ENCODE peak calls at places on chromosomes 11 and 22, in four cellular contexts. S is A549, D is heart left ventricle, T is psoas muscle. N is an unnamed sample.

GRCh38 chr11:32006799-32007388 is 84.0 kb upstream of the RCN1 start:
- DNase-seq in S (peak; percentile 46), D (no peak), T (no peak), N (peak; percentile 26)

GRCh38 chr11:33640730-33641371 is 59.8 kb downstream of the C11orf91 start:
- DNase-seq in S (no peak), D (no peak), T (no peak), N (no peak)

GRCh38 chr11:16157327-16157726 is 199.0 kb downstream of the SOX6 start:
- DNase-seq in S (no peak), D (no peak), T (no peak), N (peak; percentile 22)

GRCh38 chr11:126433244-126433846 is 77.9 kb downstream of the ST3GAL4 start:
- DNase-seq in S (no peak), D (no peak), T (no peak), N (no peak)

GRCh38 chr11:14520902-14521151 is 641 bp upstream of the PSMA1 start:
- DNase-seq in S (no peak), D (no peak), T (no peak), N (no peak)

GRCh38 chr11:96303067-96303466 is 39.9 kb downstream of the MAML2 start:
- DNase-seq in S (peak; percentile 29), D (no peak), T (no peak), N (peak; percentile 71)

GRCh38 chr11:31958086-31958735 is 132.7 kb upstream of the RCN1 start:
- DNase-seq in S (peak; percentile 39), D (peak; percentile 60), T (peak; percentile 77), N (no peak)

GRCh38 chr11:20131744-20132666 is 28.3 kb downstream of the DBX1 start:
- DNase-seq in S (peak; percentile 70), D (peak; percentile 52), T (peak; percentile 60), N (peak; percentile 65)

GRCh38 chr11:120956710-120957500 is 67.0 kb upstream of the TBCEL start:
- DNase-seq in S (no peak), D (no peak), T (no peak), N (no peak)

GRCh38 chr11:118129475-118130196 is 23.0 kb downstream of the SCN4B start:
- DNase-seq in S (no peak), D (no peak), T (no peak), N (no peak)

GRCh38 chr22:37545703-37546435 is 14.4 kb upstream of the CDC42EP1 start:
- DNase-seq in S (peak; percentile 87), D (peak; percentile 94), T (peak; percentile 93), N (peak; percentile 77)

GRCh38 chr22:48146426-48146825 is 1384.0 kb downstream of the TBC1D22A start:
- DNase-seq in S (no peak), D (no peak), T (no peak), N (no peak)

GRCh38 chr22:42399315-42400271 is 32.6 kb downstream of the NFAM1 start:
- DNase-seq in S (no peak), D (peak; percentile 39), T (no peak), N (no peak)

GRCh38 chr11:94315664-94316063 is 11.3 kb downstream of the IZUMO1R start:
- DNase-seq in S (no peak), D (no peak), T (no peak), N (no peak)

GRCh38 chr11:104151404-104152204 is 12.3 kb downstream of the PDGFD start:
- DNase-seq in S (no peak), D (no peak), T (no peak), N (peak; percentile 6)

GRCh38 chr11:36010010-36010740 is 66.3 kb downstream of the LDLRAD3 start:
- DNase-seq in S (no peak), D (no peak), T (no peak), N (no peak)

GRCh38 chr22:17149073-17149815 is 9.8 kb downstream of the HDHD5 start:
- DNase-seq in S (no peak), D (no peak), T (no peak), N (no peak)

GRCh38 chr22:17777005-17777716 is 2.9 kb upstream of the BID start:
- DNase-seq in S (no peak), D (peak; percentile 56), T (peak; percentile 66), N (no peak)

GRCh38 chr11:120065176-120065575 is 72.7 kb downstream of the TRIM29 start:
- DNase-seq in S (no peak), D (no peak), T (no peak), N (no peak)

GRCh38 chr22:42324991-42325710 is 54.7 kb upstream of the TCF20 start:
- DNase-seq in S (no peak), D (no peak), T (no peak), N (no peak)

GRCh38 chr22:30318773-30319419 is 7.8 kb downstream of the TBC1D10A start:
- DNase-seq in S (no peak), D (no peak), T (no peak), N (no peak)

GRCh38 chr11:9651481-9651880 is 12.4 kb upstream of the SWAP70 start:
- DNase-seq in S (no peak), D (no peak), T (no peak), N (peak; percentile 54)

GRCh38 chr11:118785362-118785761 is 5.6 kb downstream of the DDX6 start:
- DNase-seq in S (no peak), D (no peak), T (no peak), N (no peak)

GRCh38 chr11:73856001-73856663 is 20.5 kb downstream of the COA4 start:
- DNase-seq in S (no peak), D (no peak), T (no peak), N (no peak)

GRCh38 chr22:37223965-37224551 is 11.8 kb upstream of the SSTR3 start:
- DNase-seq in S (no peak), D (no peak), T (no peak), N (no peak)

GRCh38 chr11:69696749-69697488 is 6.9 kb downstream of the FGF19 start:
- DNase-seq in S (no peak), D (no peak), T (no peak), N (no peak)

GRCh38 chr22:38448945-38449745 is 5.9 kb downstream of the KCNJ4 start:
- DNase-seq in S (no peak), D (peak; percentile 73), T (no peak), N (no peak)

GRCh38 chr11:60919320-60919719 is 4.9 kb upstream of the TMEM132A start:
- DNase-seq in S (no peak), D (no peak), T (no peak), N (no peak)

GRCh38 chr11:115425816-115426215 is 78.4 kb downstream of the CADM1 start:
- DNase-seq in S (no peak), D (no peak), T (no peak), N (no peak)

GRCh38 chr11:81245791-81246190 is 1487.9 kb downstream of the FAM181B start:
- DNase-seq in S (no peak), D (no peak), T (no peak), N (no peak)

GRCh38 chr11:69213964-69214363 is 58.2 kb downstream of the SMIM38 start:
- DNase-seq in S (no peak), D (no peak), T (no peak), N (no peak)

GRCh38 chr11:73141031-73141308 is 1.1 kb downstream of the FCHSD2 start:
- DNase-seq in S (peak; percentile 17), D (no peak), T (peak; percentile 65), N (no peak)

GRCh38 chr11:102802341-102802740 is 4.4 kb upstream of the MMP1 start:
- DNase-seq in S (no peak), D (no peak), T (no peak), N (peak; percentile 62)

GRCh38 chr22:50209893-50210292 is 9.1 kb downstream of the SELENOO start:
- DNase-seq in S (peak; percentile 52), D (no peak), T (peak; percentile 84), N (peak; percentile 27)

GRCh38 chr11:32353884-32354283 is 81.5 kb downstream of the WT1 start:
- DNase-seq in S (no peak), D (no peak), T (no peak), N (no peak)

GRCh38 chr11:124895471-124895971 is 2.1 kb downstream of the ROBO4 start:
- DNase-seq in S (no peak), D (no peak), T (no peak), N (no peak)

GRCh38 chr22:31451709-31452571 is 37.7 kb downstream of the EIF4ENIF1 start:
- DNase-seq in S (peak; percentile 52), D (no peak), T (no peak), N (no peak)

GRCh38 chr11:19075636-19076035 is 15.1 kb upstream of the MRGPRX2 start:
- DNase-seq in S (no peak), D (no peak), T (no peak), N (no peak)

GRCh38 chr22:48742556-48743343 is 1084.9 kb downstream of the BRD1 start:
- DNase-seq in S (no peak), D (no peak), T (no peak), N (no peak)

GRCh38 chr11:116911981-116912734 is 74.7 kb upstream of the APOA1 start:
- DNase-seq in S (no peak), D (no peak), T (no peak), N (no peak)
- H3K27ac ChIP-seq in S (no peak overlapping the region), D (no peak overlapping the region), T (no peak overlapping the region), N (no peak overlapping the region)

DNA sequence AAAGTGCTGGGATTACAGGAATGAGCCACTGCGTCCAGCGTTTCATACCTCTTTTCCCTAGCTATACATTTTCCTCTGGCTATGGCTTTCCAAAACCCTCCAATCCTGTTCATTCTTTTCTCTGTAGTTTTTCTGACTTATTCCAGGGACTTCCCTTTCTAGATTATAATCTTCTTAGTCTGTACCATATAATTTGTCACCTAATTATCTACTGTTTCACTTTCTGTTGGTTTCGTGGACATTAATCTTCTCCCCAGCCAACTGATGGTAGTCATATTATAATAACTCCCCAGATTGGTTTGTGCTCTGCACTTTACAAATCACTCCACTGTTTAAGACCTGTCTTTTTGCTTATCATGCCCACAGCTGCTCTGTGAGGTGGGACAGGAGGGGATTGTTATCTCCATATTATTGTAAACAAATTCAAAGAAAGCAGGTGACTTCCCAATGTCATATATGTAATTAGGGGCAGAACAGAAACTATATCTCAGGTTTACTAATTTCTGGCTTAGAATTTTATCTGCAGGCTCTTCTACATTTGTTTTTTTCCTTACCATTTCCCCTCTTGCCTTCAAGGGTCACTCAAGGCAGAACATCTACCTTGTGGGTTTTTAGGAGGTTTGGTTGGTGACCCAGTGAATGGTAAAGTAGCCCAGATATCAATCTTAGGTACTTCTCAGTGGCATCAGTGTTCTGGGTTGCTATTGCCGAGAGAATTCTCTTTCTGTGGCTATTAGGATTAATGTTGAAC is 23.9 kb downstream of the STIM1 start:
- DNase-seq in S (no peak), D (no peak), T (no peak), N (no peak)
- H3K4me1 ChIP-seq in S (peaks cover 39% of the 10 kb centered on the region), D (peaks cover 43% of the 10 kb centered on the region), T (peaks cover 54% of the 10 kb centered on the region), N (peaks cover 15% of the 10 kb centered on the region)

GRCh38 chr11:860238-861104 is 17.8 kb downstream of the TSPAN4 start:
- DNase-seq in S (no peak), D (no peak), T (no peak), N (no peak)
- TF ChIP-seq CTCF in S (no peak), D (no peak), T (no peak), N (no peak)

GRCh38 chr11:47179655-47179991 is 2.9 kb upstream of the ARFGAP2 start:
- DNase-seq in S (peak; percentile 70), D (no peak), T (peak; percentile 69), N (no peak)

GRCh38 chr11:47177229-47177845 is 658 bp upstream of the ARFGAP2 start:
- DNase-seq in S (peak; percentile 81), D (peak; percentile 67), T (peak; percentile 80), N (peak; percentile 70)

GRCh38 chr11:47177846-47178245 is 1.2 kb upstream of the ARFGAP2 start:
- DNase-seq in S (no peak), D (peak; percentile 50), T (peak; percentile 88), N (no peak)

GRCh38 chr11:47178737-47179654 is 2.3 kb upstream of the ARFGAP2 start:
- DNase-seq in S (no peak), D (no peak), T (no peak), N (no peak)

GRCh38 chr11:47178305-47178704 is 1.6 kb upstream of the ARFGAP2 start:
- DNase-seq in S (no peak), D (no peak), T (no peak), N (no peak)
- H3K27ac ChIP-seq in S (peak overlapping the region; percentile 94), D (peak overlapping the region; percentile 100), T (peak overlapping the region; percentile 95), N (no peak overlapping the region)

N was measured in foreskin keratinocyte.